ENCODE peak calls at places on chromosomes 16 and 17, in ten cellular contexts. F is pancreas; J is A673; P is A549; O is Peyer's patch; A is IMR-90; V is body of pancreas; D is OCI-LY7; C is CD8-positive, alpha-beta T cell; W is WERI-Rb-1. L is an unnamed sample. For H3K9me3, the result is how much of the 10 kb centered on the place peaks cover.

GRCh38 chr16:9594047-9594446 is 502.6 kb downstream of the HAPSTR1 start:
- DNase-seq in F (no peak), J (no peak), P (no peak), O (no peak), A (no peak), V (no peak), D (no peak), C (no peak), W (no peak), L (no peak)

GRCh38 chr16:56990407-56991286 is 1.3 kb downstream of the NLRC5 start:
- DNase-seq in F (no peak), J (no peak), P (no peak), O (peak), A (no peak), V (no peak), D (no peak), C (no peak), W (no peak), L (no peak)

GRCh38 chr17:82348866-82349265 is 10.2 kb upstream of the TEX19 start:
- DNase-seq in F (no peak), J (no peak), P (no peak), O (no peak), A (no peak), V (no peak), D (no peak), C (no peak), W (no peak), L (no peak)

GRCh38 chr16:66693088-66693487 is 3.5 kb downstream of the CMTM4 start:
- DNase-seq in F (no peak), J (no peak), P (no peak), O (no peak), A (no peak), V (no peak), D (no peak), C (no peak), W (no peak), L (no peak)

GRCh38 chr17:32569171-32570080 is 82.6 kb downstream of the CDK5R1 start:
- DNase-seq in F (no peak), J (no peak), P (no peak), O (peak), A (no peak), V (no peak), D (no peak), C (no peak), W (no peak), L (no peak)

GRCh38 chr16:14500791-14501190 is 129.3 kb downstream of the PARN start:
- DNase-seq in F (no peak), J (no peak), P (no peak), O (no peak), A (peak), V (no peak), D (no peak), C (no peak), W (no peak), L (no peak)

GRCh38 chr17:81665205-81666091 is 957 bp downstream of the OXLD1 start:
- DNase-seq in F (no peak), J (peak), P (peak), O (no peak), A (peak), V (peak), D (peak), C (peak), W (peak), L (no peak)

GRCh38 chr17:42541041-42541833 is 5.2 kb downstream of the NAGLU start:
- DNase-seq in F (peak), J (no peak), P (no peak), O (peak), A (no peak), V (no peak), D (no peak), C (no peak), W (no peak), L (peak)

GRCh38 chr16:12095275-12096161 is 119.0 kb downstream of the SNX29 start:
- DNase-seq in F (no peak), J (peak), P (peak), O (peak), A (peak), V (peak), D (peak), C (peak), W (peak), L (peak)

GRCh38 chr16:31460582-31461002 is 1.3 kb downstream of the ARMC5 start:
- DNase-seq in F (peak), J (peak), P (no peak), O (peak), A (peak), V (peak), D (peak), C (no peak), W (no peak), L (no peak)

GRCh38 chr16:1946495-1947368 is 3.7 kb upstream of the MSRB1 start:
- DNase-seq in F (no peak), J (no peak), P (no peak), O (no peak), A (no peak), V (no peak), D (no peak), C (no peak), W (no peak), L (no peak)

GRCh38 chr17:3683054-3683511 is 12.9 kb downstream of the P2RX5 start:
- DNase-seq in F (no peak), J (peak), P (peak), O (peak), A (no peak), V (no peak), D (peak), C (peak), W (peak), L (peak)

GRCh38 chr16:56967733-56968132 is 6.0 kb downstream of the CETP start:
- DNase-seq in F (no peak), J (no peak), P (no peak), O (no peak), A (no peak), V (no peak), D (no peak), C (no peak), W (no peak), L (no peak)

GRCh38 chr17:5121186-5121841 is 5.5 kb downstream of the USP6 start:
- DNase-seq in F (peak), J (no peak), P (no peak), O (peak), A (no peak), V (no peak), D (no peak), C (no peak), W (peak), L (peak)

GRCh38 chr16:80705596-80705995 is 98.8 kb downstream of the CDYL2 start:
- DNase-seq in F (no peak), J (no peak), P (no peak), O (no peak), A (no peak), V (no peak), D (no peak), C (no peak), W (no peak), L (no peak)

GRCh38 chr17:53420035-53420641 is 402.6 kb upstream of the KIF2B start:
- DNase-seq in F (no peak), J (no peak), P (no peak), O (no peak), A (no peak), V (no peak), D (no peak), C (no peak), W (no peak), L (no peak)

GRCh38 chr16:85027968-85028637 is 508 bp downstream of the KIAA0513 start:
- DNase-seq in F (no peak), J (no peak), P (no peak), O (peak), A (no peak), V (peak), D (peak), C (no peak), W (peak), L (no peak)

GRCh38 chr17:29111816-29112499 is 68.2 kb downstream of the MYO18A start:
- DNase-seq in F (peak), J (peak), P (peak), O (peak), A (peak), V (peak), D (peak), C (peak), W (peak), L (peak)

GRCh38 chr16:70377782-70378181 is 31.1 kb downstream of the DDX19A start:
- DNase-seq in F (no peak), J (no peak), P (no peak), O (no peak), A (no peak), V (no peak), D (no peak), C (no peak), W (no peak), L (no peak)

GRCh38 chr17:47884905-47885735 is 10.9 kb upstream of the SP2 start:
- DNase-seq in F (no peak), J (no peak), P (no peak), O (peak), A (no peak), V (no peak), D (no peak), C (peak), W (no peak), L (no peak)

GRCh38 chr16:75189638-75190245 is 17.2 kb downstream of the CTRB2 start:
- DNase-seq in F (peak), J (no peak), P (no peak), O (no peak), A (no peak), V (no peak), D (no peak), C (no peak), W (no peak), L (no peak)

GRCh38 chr17:40722146-40722720 is 18.7 kb upstream of the KRT24 start:
- DNase-seq in F (no peak), J (no peak), P (no peak), O (no peak), A (no peak), V (no peak), D (no peak), C (no peak), W (no peak), L (no peak)

GRCh38 chr17:70407501-70407900 is 238.2 kb downstream of the KCNJ2 start:
- DNase-seq in F (no peak), J (no peak), P (no peak), O (no peak), A (peak), V (no peak), D (no peak), C (no peak), W (no peak), L (no peak)

GRCh38 chr16:72989203-72989991 is 58.5 kb downstream of the ZFHX3 start:
- DNase-seq in F (no peak), J (peak), P (no peak), O (peak), A (peak), V (peak), D (no peak), C (no peak), W (no peak), L (no peak)

GRCh38 chr16:73032548-73033270 is 15.2 kb downstream of the ZFHX3 start:
- DNase-seq in F (peak), J (no peak), P (no peak), O (no peak), A (no peak), V (no peak), D (no peak), C (no peak), W (no peak), L (no peak)

GRCh38 chr17:35666070-35666469 is 65.4 kb upstream of the RASL10B start:
- DNase-seq in F (no peak), J (no peak), P (no peak), O (no peak), A (peak), V (no peak), D (no peak), C (no peak), W (no peak), L (no peak)

GRCh38 chr16:86195863-86196630 is 297.1 kb downstream of the IRF8 start:
- DNase-seq in F (no peak), J (no peak), P (no peak), O (no peak), A (no peak), V (no peak), D (no peak), C (no peak), W (no peak), L (no peak)

GRCh38 chr17:64216030-64216384 is 47.1 kb downstream of the TEX2 start:
- DNase-seq in F (no peak), J (no peak), P (no peak), O (no peak), A (peak), V (no peak), D (no peak), C (no peak), W (no peak), L (no peak)

GRCh38 chr17:82802141-82802540 is 37.7 kb downstream of the ZNF750 start:
- DNase-seq in F (no peak), J (no peak), P (no peak), O (no peak), A (peak), V (no peak), D (no peak), C (no peak), W (no peak), L (no peak)

GRCh38 chr17:35293151-35293837 is 50.4 kb downstream of the SLFN5 start:
- DNase-seq in F (no peak), J (no peak), P (no peak), O (no peak), A (no peak), V (no peak), D (no peak), C (no peak), W (no peak), L (no peak)

DNA sequence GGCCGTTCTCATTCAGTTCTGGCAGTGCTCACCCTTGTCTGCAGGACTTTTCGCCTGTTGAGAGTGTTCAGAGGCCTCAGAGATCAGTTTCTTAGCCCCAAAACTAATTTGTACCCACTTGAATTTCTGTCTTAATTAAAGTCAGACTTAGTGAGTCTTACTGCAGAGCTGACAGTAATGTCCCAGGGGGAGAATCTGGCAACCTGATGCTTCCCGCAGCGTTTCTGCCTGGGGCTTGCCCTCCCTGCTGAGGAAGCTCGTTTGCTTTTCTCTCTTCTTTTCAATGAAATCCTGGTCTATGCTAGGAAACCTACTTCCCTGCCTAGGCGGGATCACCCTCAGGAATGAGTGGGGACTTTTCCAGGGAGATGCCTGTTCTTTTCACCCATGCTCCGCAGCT is 25.3 kb downstream of the DBNDD1 start:
- DNase-seq in F (no peak), J (peak), P (no peak), O (no peak), A (no peak), V (no peak), D (no peak), C (no peak), W (no peak), L (no peak)
- H3K9me3 ChIP-seq in F (under half), J (under half), P (half or more), O (under half), A (under half), V (under half), D (under half), C (under half), W (under half), L (under half)

GRCh38 chr17:38428150-38428642 is at the start of gene ARHGAP23:
- DNase-seq in F (peak), J (peak), P (peak), O (peak), A (peak), V (peak), D (peak), C (peak), W (no peak), L (peak)

GRCh38 chr17:38425744-38426143 is 2.5 kb upstream of the ARHGAP23 start:
- DNase-seq in F (no peak), J (no peak), P (no peak), O (no peak), A (no peak), V (no peak), D (no peak), C (no peak), W (no peak), L (no peak)

GRCh38 chr17:38426441-38426840 is 1.8 kb upstream of the ARHGAP23 start:
- DNase-seq in F (no peak), J (no peak), P (no peak), O (no peak), A (no peak), V (no peak), D (no peak), C (no peak), W (no peak), L (no peak)

GRCh38 chr17:38428643-38429371 is 543 bp downstream of the ARHGAP23 start:
- DNase-seq in F (peak), J (no peak), P (peak), O (no peak), A (peak), V (peak), D (peak), C (no peak), W (no peak), L (peak)

GRCh38 chr17:38427160-38427949 is 909 bp upstream of the ARHGAP23 start:
- DNase-seq in F (peak), J (no peak), P (no peak), O (no peak), A (no peak), V (no peak), D (no peak), C (no peak), W (no peak), L (no peak)
- TF ChIP-seq CTCF in F (no peak), J (no peak), P (no peak), O (no peak), A (no peak), V (no peak), D (no peak), C (no peak), W (no peak), L (no peak)

DNA sequence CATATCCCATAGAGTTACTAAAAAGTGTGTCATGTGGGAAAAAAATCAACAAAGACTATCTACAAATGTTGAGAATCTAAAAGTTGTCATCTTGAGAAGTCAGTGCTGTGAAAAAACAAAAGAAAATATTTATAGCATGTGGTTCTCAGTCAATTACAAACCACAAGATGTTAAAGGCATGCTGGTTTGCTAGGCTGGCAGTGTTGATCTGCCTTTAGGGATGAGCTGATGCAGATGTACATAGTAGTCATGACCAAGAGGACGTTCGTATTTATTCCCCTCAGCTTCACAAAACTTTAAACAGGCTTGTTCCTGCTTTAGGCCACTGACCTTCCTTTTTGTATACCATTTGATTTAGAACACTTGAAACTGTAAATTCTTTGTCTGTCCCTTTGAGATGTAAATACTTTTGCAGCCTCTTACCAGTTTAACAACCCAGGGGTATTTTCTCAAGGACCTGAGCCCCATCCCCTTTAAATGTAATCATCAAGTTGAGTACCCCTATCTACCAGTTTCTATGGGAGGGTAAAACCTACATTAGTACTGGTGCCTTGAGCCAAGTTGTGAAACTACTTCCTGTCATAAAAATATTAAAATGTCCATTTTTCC is 446.6 kb downstream of the KCNJ18 start:
- DNase-seq in F (no peak), J (no peak), P (no peak), O (no peak), A (no peak), V (no peak), D (no peak), C (no peak), W (no peak), L (no peak)
- H3K9me3 ChIP-seq in F (under half), J (half or more), P (under half), O (under half), A (under half), V (under half), D (under half), C (under half), W (under half), L (under half)

GRCh38 chr16:4183258-4184037 is 58.4 kb downstream of the SRL start:
- DNase-seq in F (peak), J (peak), P (peak), O (peak), A (peak), V (peak), D (peak), C (peak), W (peak), L (peak)
- TF ChIP-seq CTCF in F (no peak), J (no peak), P (no peak), O (no peak), A (no peak), V (peak), D (no peak), C (no peak), W (no peak), L (no peak)

GRCh38 chr16:35733971-35734702 is 2274.7 kb downstream of the TP53TG3F start:
- DNase-seq in F (no peak), J (no peak), P (no peak), O (no peak), A (no peak), V (no peak), D (no peak), C (no peak), W (no peak), L (no peak)
- H3K9me3 ChIP-seq in F (under half), J (under half), P (under half), O (under half), A (under half), V (under half), D (under half), C (under half), W (under half), L (under half)

DNA sequence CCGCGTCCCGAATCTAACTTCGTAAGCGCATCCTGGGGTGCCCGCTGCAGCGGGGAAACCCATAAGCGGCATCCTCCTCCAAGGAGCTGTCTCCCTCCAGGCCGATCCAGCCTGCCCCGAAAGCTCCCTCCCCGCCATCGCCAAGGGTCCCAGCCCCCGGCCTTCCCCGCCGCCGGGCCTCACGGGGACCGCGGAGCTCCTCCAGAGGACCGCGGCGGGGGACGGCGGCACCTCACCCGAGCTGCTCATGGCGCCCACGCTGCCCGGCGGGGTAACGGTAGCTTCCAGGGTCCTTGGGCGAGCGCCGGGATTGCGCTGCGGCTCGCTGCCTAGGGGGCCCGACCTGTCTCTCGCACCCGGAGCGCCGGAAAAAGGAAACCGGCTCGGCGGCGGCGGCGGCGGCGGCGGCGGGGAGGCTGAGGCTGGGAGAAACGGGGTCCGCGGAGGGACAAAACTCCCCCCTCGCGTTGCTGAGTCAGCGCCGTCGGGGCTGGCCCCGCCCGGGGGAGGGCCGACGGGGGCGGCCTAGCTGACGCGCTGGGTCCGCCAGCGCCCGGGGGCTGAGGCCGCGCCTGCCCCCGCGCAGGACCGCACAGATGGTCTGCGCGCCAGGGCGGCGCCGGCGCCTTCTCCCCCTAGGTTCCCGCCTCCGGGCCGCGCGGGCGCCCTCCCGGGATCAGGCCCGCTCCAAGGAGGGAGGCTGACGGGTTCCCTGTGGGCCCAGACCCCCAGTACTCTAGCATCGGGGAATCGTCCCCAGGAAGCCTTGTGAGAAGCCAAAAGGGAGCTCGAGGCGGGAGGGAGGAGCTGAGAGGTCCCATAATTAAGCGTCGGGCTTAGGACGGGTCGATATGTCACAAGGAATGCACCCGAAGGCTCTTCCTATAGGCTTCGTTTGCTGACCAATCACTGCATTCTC is at the start of gene BLMH:
- DNase-seq in F (peak), J (peak), P (peak), O (peak), A (peak), V (peak), D (peak), C (peak), W (peak), L (peak)
- TF ChIP-seq CTCF in F (no peak), J (no peak), P (no peak), O (no peak), A (no peak), V (no peak), D (no peak), C (no peak), W (no peak), L (no peak)

DNA sequence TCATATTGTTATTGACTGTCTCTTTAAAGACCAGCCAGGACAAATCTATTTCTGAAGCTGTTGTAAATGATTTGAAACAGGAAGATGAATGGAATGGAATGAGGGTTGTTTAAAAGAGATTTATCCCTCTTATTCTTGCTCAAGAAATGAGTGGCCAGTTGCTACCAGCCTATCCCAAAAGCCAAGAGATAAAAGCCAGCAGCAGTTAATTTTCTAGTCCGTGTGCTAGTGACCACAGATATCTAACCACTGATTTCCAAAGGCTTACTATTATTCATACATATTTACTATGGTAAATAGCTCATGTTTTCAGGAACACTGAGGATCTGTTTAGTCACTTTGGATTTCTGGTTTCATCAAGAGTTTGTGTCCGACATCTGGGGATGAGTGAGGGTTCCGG is 105.7 kb downstream of the CDH13 start:
- DNase-seq in F (no peak), J (no peak), P (no peak), O (no peak), A (no peak), V (no peak), D (no peak), C (no peak), W (no peak), L (no peak)
- H3K9me3 ChIP-seq in F (under half), J (under half), P (under half), O (under half), A (under half), V (under half), D (under half), C (under half), W (under half), L (under half)